ENCODE peak calls at places on chromosomes 13 and 19, in five cellular contexts. B, S, N, E and U are unnamed samples.

GRCh38 chr13:20389696-20390525 is 135.7 kb downstream of the CRYL1 start:
- DNase-seq in B (no peak), S (no peak), N (no peak), E (no peak), U (no peak)

GRCh38 chr13:44212633-44213387 is 160.8 kb upstream of the SERP2 start:
- DNase-seq in B (no peak), S (no peak), N (no peak), E (no peak), U (no peak)

GRCh38 chr13:84737671-84738070 is 855.4 kb upstream of the SLITRK1 start:
- DNase-seq in B (no peak), S (no peak), N (no peak), E (no peak), U (no peak)

GRCh38 chr13:94967183-94968039 is 255.1 kb upstream of the SOX21 start:
- DNase-seq in B (peak), S (no peak), N (peak), E (peak), U (no peak)

GRCh38 chr13:114281351-114282142 is at the start of gene UPF3A:
- DNase-seq in B (peak), S (peak), N (peak), E (peak), U (peak)

GRCh38 chr13:37662624-37663023 is 64.1 kb upstream of the POSTN start:
- DNase-seq in B (no peak), S (no peak), N (no peak), E (no peak), U (no peak)

GRCh38 chr13:68749801-68750200 is 1357.8 kb upstream of the ATXN8OS start:
- DNase-seq in B (no peak), S (no peak), N (no peak), E (no peak), U (no peak)

GRCh38 chr19:45499196-45500180 is 1.2 kb downstream of the PPM1N start:
- DNase-seq in B (peak), S (peak), N (peak), E (no peak), U (no peak)

GRCh38 chr19:39533003-39533512 is 406 bp upstream of the EID2B start:
- DNase-seq in B (no peak), S (no peak), N (no peak), E (no peak), U (no peak)

GRCh38 chr13:50400930-50401553 is 385.8 kb downstream of the KCNRG start:
- DNase-seq in B (no peak), S (no peak), N (no peak), E (no peak), U (no peak)

GRCh38 chr19:33520048-33520643 is 1.4 kb downstream of the PEPD start:
- DNase-seq in B (no peak), S (no peak), N (no peak), E (no peak), U (no peak)

GRCh38 chr13:27182844-27183497 is 11.4 kb upstream of the USP12 start:
- DNase-seq in B (no peak), S (no peak), N (no peak), E (no peak), U (no peak)

GRCh38 chr19:8457802-8458201 is 13.0 kb downstream of the HNRNPM start:
- DNase-seq in B (no peak), S (no peak), N (no peak), E (no peak), U (no peak)

GRCh38 chr13:56861472-56861871 is 279.2 kb upstream of the PRR20A start:
- DNase-seq in B (no peak), S (no peak), N (no peak), E (no peak), U (no peak)